ENCODE peak calls at places on chromosome 17, in ten cellular contexts. G is HL-60, Y is lower lobe of right lung, V is fibroblast of mammary gland, W is AG08395, Q is HEK293T, I is fibroblast of pulmonary artery, C is AG04450, Z is RPMI7951, N is HFFc6. P is an unnamed sample.

GRCh38 chr17:20992987-20993862 is 49.6 kb downstream of the USP22 start:
- DNase-seq in G (peak), Y (no peak), V (peak), W (peak), Q (peak), I (peak), C (peak), Z (peak), N (peak), P (no peak)

GRCh38 chr17:62708587-62708986 is 81.1 kb downstream of the MRC2 start:
- DNase-seq in G (no peak), Y (no peak), V (peak), W (no peak), Q (no peak), I (no peak), C (no peak), Z (no peak), N (no peak), P (no peak)

GRCh38 chr17:21211825-21212479 is 2.0 kb downstream of the TMEM11 start:
- DNase-seq in G (no peak), Y (no peak), V (no peak), W (no peak), Q (no peak), I (no peak), C (no peak), Z (no peak), N (no peak), P (no peak)

GRCh38 chr17:43778337-43779144 is at the start of gene DUSP3:
- DNase-seq in G (peak), Y (peak), V (peak), W (peak), Q (peak), I (peak), C (peak), Z (peak), N (peak), P (peak)

GRCh38 chr17:420479-421175 is 68.0 kb upstream of the RPH3AL start:
- DNase-seq in G (no peak), Y (no peak), V (no peak), W (no peak), Q (no peak), I (no peak), C (no peak), Z (no peak), N (no peak), P (no peak)

GRCh38 chr17:9294661-9295210 is 273.4 kb downstream of the NTN1 start:
- DNase-seq in G (peak), Y (no peak), V (no peak), W (no peak), Q (no peak), I (no peak), C (no peak), Z (no peak), N (no peak), P (no peak)

GRCh38 chr17:75036643-75037268 is 10.0 kb downstream of the ATP5PD start:
- DNase-seq in G (no peak), Y (peak), V (peak), W (peak), Q (peak), I (peak), C (no peak), Z (peak), N (no peak), P (peak)

GRCh38 chr17:38893612-38894011 is 23.8 kb downstream of the LASP1 start:
- DNase-seq in G (peak), Y (peak), V (peak), W (no peak), Q (no peak), I (no peak), C (no peak), Z (peak), N (no peak), P (no peak)

GRCh38 chr17:58358408-58359172 is 6.6 kb upstream of the SUPT4H1 start:
- DNase-seq in G (no peak), Y (no peak), V (no peak), W (no peak), Q (no peak), I (no peak), C (no peak), Z (no peak), N (no peak), P (no peak)

GRCh38 chr17:72501404-72502110 is 380.7 kb downstream of the SOX9 start:
- DNase-seq in G (no peak), Y (peak), V (no peak), W (no peak), Q (no peak), I (no peak), C (no peak), Z (no peak), N (no peak), P (peak)

GRCh38 chr17:59244081-59244480 is 23.8 kb downstream of the GDPD1 start:
- DNase-seq in G (no peak), Y (no peak), V (no peak), W (no peak), Q (no peak), I (no peak), C (no peak), Z (no peak), N (no peak), P (no peak)

GRCh38 chr17:10118788-10119130 is 79.6 kb downstream of the GAS7 start:
- DNase-seq in G (peak), Y (no peak), V (no peak), W (no peak), Q (no peak), I (no peak), C (no peak), Z (no peak), N (no peak), P (no peak)

GRCh38 chr17:57622886-57623433 is 122.1 kb downstream of the CCDC182 start:
- DNase-seq in G (peak), Y (no peak), V (peak), W (peak), Q (peak), I (peak), C (no peak), Z (peak), N (peak), P (no peak)

GRCh38 chr17:73697872-73698271 is 53.6 kb upstream of the SDK2 start:
- DNase-seq in G (peak), Y (no peak), V (no peak), W (no peak), Q (peak), I (no peak), C (no peak), Z (no peak), N (no peak), P (peak)